ENCODE peak calls at places on chromosomes 11 and 22, in six cellular contexts. One of them, this sample, is unnamed.
A peak's percentile ranks its signal among the peaks of the same experiment; 100 is the strongest.

GRCh38 chr11:88886796-88887195 is 179.0 kb downstream of the GRM5 start:
- DNase-seq in non-pigmented ciliary epithelial cell: no peak
- DNase-seq in thoracic aorta: no peak
- DNase-seq in COR-L47: peak; percentile 46
- DNase-seq in heart left ventricle: no peak
- DNase-seq in AG10803: peak; percentile 41
- DNase-seq in this sample: no peak

GRCh38 chr11:131195801-131196517 is 174.5 kb upstream of the NTM start:
- DNase-seq in thoracic aorta: no peak
- DNase-seq in non-pigmented ciliary epithelial cell: no peak
- DNase-seq in heart left ventricle: peak; percentile 59
- DNase-seq in COR-L47: peak; percentile 88
- DNase-seq in AG10803: peak; percentile 26
- DNase-seq in this sample: no peak

GRCh38 chr22:19337137-19337536 is 45.6 kb upstream of the CLTCL1 start:
- DNase-seq in thoracic aorta: no peak
- DNase-seq in COR-L47: no peak
- DNase-seq in AG10803: no peak
- DNase-seq in non-pigmented ciliary epithelial cell: no peak
- DNase-seq in heart left ventricle: no peak
- DNase-seq in this sample: no peak

GRCh38 chr22:39920134-39920743 is 19.4 kb downstream of the GRAP2 start:
- DNase-seq in COR-L47: no peak
- DNase-seq in AG10803: no peak
- DNase-seq in heart left ventricle: no peak
- DNase-seq in thoracic aorta: no peak
- DNase-seq in non-pigmented ciliary epithelial cell: no peak
- DNase-seq in this sample: no peak

GRCh38 chr22:21446827-21447690 is 20.1 kb upstream of the TMEM191C start:
- DNase-seq in COR-L47: no peak
- DNase-seq in thoracic aorta: no peak
- DNase-seq in non-pigmented ciliary epithelial cell: no peak
- DNase-seq in heart left ventricle: peak; percentile 13
- DNase-seq in AG10803: no peak
- DNase-seq in this sample: no peak

GRCh38 chr11:101880208-101880607 is 34.6 kb upstream of the CEP126 start:
- DNase-seq in heart left ventricle: no peak
- DNase-seq in AG10803: peak; percentile 77
- DNase-seq in COR-L47: peak; percentile 6
- DNase-seq in thoracic aorta: no peak
- DNase-seq in non-pigmented ciliary epithelial cell: no peak
- DNase-seq in this sample: no peak

GRCh38 chr11:80331694-80332093 is 890.9 kb upstream of the TENM4 start:
- DNase-seq in heart left ventricle: no peak
- DNase-seq in COR-L47: no peak
- DNase-seq in thoracic aorta: no peak
- DNase-seq in non-pigmented ciliary epithelial cell: no peak
- DNase-seq in AG10803: no peak
- DNase-seq in this sample: no peak

GRCh38 chr11:35523351-35523768 is 2.1 kb downstream of the PAMR1 start:
- DNase-seq in thoracic aorta: no peak
- DNase-seq in non-pigmented ciliary epithelial cell: no peak
- DNase-seq in AG10803: peak; percentile 83
- DNase-seq in heart left ventricle: no peak
- DNase-seq in COR-L47: no peak
- DNase-seq in this sample: no peak

GRCh38 chr22:46749682-46750529 is 11.9 kb upstream of the CERK start:
- DNase-seq in non-pigmented ciliary epithelial cell: no peak
- DNase-seq in thoracic aorta: no peak
- DNase-seq in AG10803: no peak
- DNase-seq in COR-L47: no peak
- DNase-seq in heart left ventricle: no peak
- DNase-seq in this sample: no peak

GRCh38 chr22:20173246-20173645 is 22.4 kb upstream of the CCDC188 start:
- DNase-seq in AG10803: no peak
- DNase-seq in non-pigmented ciliary epithelial cell: no peak
- DNase-seq in heart left ventricle: no peak
- DNase-seq in COR-L47: no peak
- DNase-seq in thoracic aorta: no peak
- DNase-seq in this sample: no peak

GRCh38 chr11:8111636-8112035 is 30.6 kb downstream of the TUB start:
- DNase-seq in thoracic aorta: no peak
- DNase-seq in COR-L47: no peak
- DNase-seq in AG10803: peak; percentile 29
- DNase-seq in non-pigmented ciliary epithelial cell: no peak
- DNase-seq in heart left ventricle: no peak
- DNase-seq in this sample: no peak

GRCh38 chr22:49149721-49150608 is 677.7 kb downstream of the BRD1 start:
- DNase-seq in non-pigmented ciliary epithelial cell: no peak
- DNase-seq in heart left ventricle: no peak
- DNase-seq in COR-L47: no peak
- DNase-seq in AG10803: no peak
- DNase-seq in thoracic aorta: no peak
- DNase-seq in this sample: no peak

GRCh38 chr11:18312663-18313420 is 9.1 kb downstream of the HPS5 start:
- DNase-seq in COR-L47: no peak
- DNase-seq in heart left ventricle: no peak
- DNase-seq in AG10803: peak; percentile 86
- DNase-seq in non-pigmented ciliary epithelial cell: peak; percentile 51
- DNase-seq in thoracic aorta: no peak
- DNase-seq in this sample: no peak

GRCh38 chr11:6576471-6577373 is 26.7 kb downstream of the RRP8 start:
- DNase-seq in non-pigmented ciliary epithelial cell: peak; percentile 11
- DNase-seq in thoracic aorta: no peak
- DNase-seq in heart left ventricle: peak; percentile 60
- DNase-seq in AG10803: peak; percentile 90
- DNase-seq in COR-L47: peak; percentile 34
- DNase-seq in this sample: peak; percentile 41

GRCh38 chr11:29019960-29020683 is 911.9 kb downstream of the METTL15 start:
- DNase-seq in heart left ventricle: no peak
- DNase-seq in non-pigmented ciliary epithelial cell: no peak
- DNase-seq in COR-L47: peak; percentile 60
- DNase-seq in thoracic aorta: no peak
- DNase-seq in AG10803: peak; percentile 14
- DNase-seq in this sample: no peak

GRCh38 chr11:78453140-78453935 is 35.7 kb upstream of the GAB2 start:
- DNase-seq in AG10803: peak; percentile 67
- DNase-seq in thoracic aorta: no peak
- DNase-seq in non-pigmented ciliary epithelial cell: no peak
- DNase-seq in heart left ventricle: no peak
- DNase-seq in COR-L47: no peak
- DNase-seq in this sample: no peak

GRCh38 chr11:108825381-108825780 is 160.5 kb downstream of the DDX10 start:
- DNase-seq in COR-L47: no peak
- DNase-seq in non-pigmented ciliary epithelial cell: no peak
- DNase-seq in AG10803: peak; percentile 4
- DNase-seq in thoracic aorta: no peak
- DNase-seq in heart left ventricle: no peak
- DNase-seq in this sample: no peak

GRCh38 chr11:19345519-19345847 is 104.7 kb upstream of the E2F8 start:
- DNase-seq in thoracic aorta: no peak
- DNase-seq in COR-L47: peak; percentile 8
- DNase-seq in non-pigmented ciliary epithelial cell: no peak
- DNase-seq in AG10803: no peak
- DNase-seq in heart left ventricle: no peak
- DNase-seq in this sample: no peak

GRCh38 chr11:110909331-110909730 is 197.1 kb upstream of the ARHGAP20 start:
- DNase-seq in COR-L47: no peak
- DNase-seq in non-pigmented ciliary epithelial cell: no peak
- DNase-seq in heart left ventricle: no peak
- DNase-seq in AG10803: no peak
- DNase-seq in thoracic aorta: no peak
- DNase-seq in this sample: no peak

GRCh38 chr11:120021978-120022377 is 115.9 kb downstream of the TRIM29 start:
- DNase-seq in non-pigmented ciliary epithelial cell: no peak
- DNase-seq in thoracic aorta: no peak
- DNase-seq in heart left ventricle: no peak
- DNase-seq in AG10803: no peak
- DNase-seq in COR-L47: no peak
- DNase-seq in this sample: no peak

GRCh38 chr11:89495951-89496350 is 4.8 kb upstream of the NOX4 start:
- DNase-seq in AG10803: peak; percentile 94
- DNase-seq in COR-L47: no peak
- DNase-seq in thoracic aorta: peak; percentile 34
- DNase-seq in non-pigmented ciliary epithelial cell: peak; percentile 94
- DNase-seq in heart left ventricle: peak; percentile 21
- DNase-seq in this sample: no peak

GRCh38 chr11:35313066-35313765 is 106.1 kb downstream of the SLC1A2 start:
- DNase-seq in AG10803: no peak
- DNase-seq in heart left ventricle: no peak
- DNase-seq in thoracic aorta: no peak
- DNase-seq in COR-L47: no peak
- DNase-seq in non-pigmented ciliary epithelial cell: no peak
- DNase-seq in this sample: no peak

GRCh38 chr11:17697175-17697949 is 22.0 kb upstream of the MYOD1 start:
- DNase-seq in COR-L47: no peak
- DNase-seq in AG10803: no peak
- DNase-seq in non-pigmented ciliary epithelial cell: no peak
- DNase-seq in thoracic aorta: no peak
- DNase-seq in heart left ventricle: no peak
- DNase-seq in this sample: no peak

GRCh38 chr22:21688706-21689381 is 23.0 kb downstream of the PPIL2 start:
- DNase-seq in COR-L47: no peak
- DNase-seq in AG10803: no peak
- DNase-seq in non-pigmented ciliary epithelial cell: no peak
- DNase-seq in thoracic aorta: no peak
- DNase-seq in heart left ventricle: no peak
- DNase-seq in this sample: no peak

GRCh38 chr11:88604255-88604654 is 266.7 kb upstream of the CTSC start:
- DNase-seq in thoracic aorta: no peak
- DNase-seq in non-pigmented ciliary epithelial cell: no peak
- DNase-seq in AG10803: peak; percentile 70
- DNase-seq in heart left ventricle: no peak
- DNase-seq in COR-L47: no peak
- DNase-seq in this sample: no peak

GRCh38 chr11:13338437-13339069 is 61.0 kb downstream of the BMAL1 start:
- DNase-seq in thoracic aorta: no peak
- DNase-seq in heart left ventricle: no peak
- DNase-seq in COR-L47: no peak
- DNase-seq in AG10803: peak; percentile 73
- DNase-seq in non-pigmented ciliary epithelial cell: no peak
- DNase-seq in this sample: no peak

GRCh38 chr11:73655686-73656085 is 9.3 kb downstream of the PLEKHB1 start:
- DNase-seq in non-pigmented ciliary epithelial cell: no peak
- DNase-seq in COR-L47: no peak
- DNase-seq in thoracic aorta: no peak
- DNase-seq in heart left ventricle: no peak
- DNase-seq in AG10803: no peak
- DNase-seq in this sample: no peak

GRCh38 chr11:45745065-45745811 is 59.7 kb upstream of the SLC35C1 start:
- DNase-seq in AG10803: no peak
- DNase-seq in thoracic aorta: no peak
- DNase-seq in non-pigmented ciliary epithelial cell: no peak
- DNase-seq in COR-L47: no peak
- DNase-seq in heart left ventricle: peak; percentile 72
- DNase-seq in this sample: no peak

GRCh38 chr11:66904981-66905521 is 48.2 kb downstream of the LRFN4 start:
- DNase-seq in thoracic aorta: no peak
- DNase-seq in AG10803: no peak
- DNase-seq in non-pigmented ciliary epithelial cell: no peak
- DNase-seq in COR-L47: no peak
- DNase-seq in heart left ventricle: no peak
- DNase-seq in this sample: no peak